ENCODE peak calls at places on chromosomes 13 and 19, in six cellular contexts. O is IMR-90, A is transverse colon, V is ovary, M is breast epithelium, Y is uterus. D is an unnamed sample.

GRCh38 chr13:48962281-48962680 is 13.4 kb upstream of the FNDC3A start:
- DNase-seq in O (peak; percentile 7), A (no peak), V (no peak), M (no peak), Y (no peak), D (no peak)

GRCh38 chr13:62846302-62846701 is 1430.7 kb upstream of the PCDH20 start:
- DNase-seq in O (peak; percentile 62), A (no peak), V (no peak), M (no peak), Y (no peak), D (no peak)

GRCh38 chr13:98977568-98978270 is at the start of gene DOCK9:
- DNase-seq in O (peak; percentile 65), A (peak; percentile 34), V (peak; percentile 72), M (peak; percentile 60), Y (peak; percentile 39), D (peak; percentile 34)

GRCh38 chr19:49923055-49924003 is 5.7 kb upstream of the ATF5 start:
- DNase-seq in O (no peak), A (peak; percentile 46), V (no peak), M (no peak), Y (no peak), D (no peak)

GRCh38 chr19:11096210-11096841 is 7.1 kb downstream of the LDLR start:
- DNase-seq in O (peak; percentile 47), A (peak; percentile 33), V (peak; percentile 62), M (no peak), Y (peak; percentile 80), D (peak; percentile 44)

GRCh38 chr19:1830978-1831377 is 17.3 kb downstream of the REXO1 start:
- DNase-seq in O (no peak), A (no peak), V (no peak), M (no peak), Y (no peak), D (peak; percentile 51)

GRCh38 chr19:19121371-19121770 is 16.9 kb downstream of the TMEM161A start:
- DNase-seq in O (no peak), A (no peak), V (no peak), M (no peak), Y (no peak), D (no peak)

GRCh38 chr19:55652311-55653078 is 2.3 kb upstream of the U2AF2 start:
- DNase-seq in O (no peak), A (no peak), V (peak; percentile 70), M (no peak), Y (no peak), D (no peak)

GRCh38 chr13:97319088-97319487 is 97.0 kb downstream of the MBNL2 start:
- DNase-seq in O (peak; percentile 54), A (no peak), V (no peak), M (no peak), Y (no peak), D (peak; percentile 48)

GRCh38 chr13:21344662-21345176 is 114.4 kb downstream of the ZDHHC20 start:
- DNase-seq in O (no peak), A (no peak), V (no peak), M (no peak), Y (no peak), D (no peak)

GRCh38 chr13:36175621-36176020 is 38.7 kb downstream of the SOHLH2 start:
- DNase-seq in O (no peak), A (no peak), V (no peak), M (no peak), Y (no peak), D (no peak)

GRCh38 chr13:74253161-74253560 is 119.0 kb upstream of the KLF12 start:
- DNase-seq in O (no peak), A (no peak), V (no peak), M (no peak), Y (no peak), D (no peak)

GRCh38 chr19:49689133-49690072 is at the start of gene ADM5:
- DNase-seq in O (no peak), A (peak; percentile 70), V (peak; percentile 68), M (peak; percentile 72), Y (no peak), D (peak; percentile 67)

GRCh38 chr19:343451-343931 is 1.1 kb downstream of the MIER2 start:
- DNase-seq in O (no peak), A (no peak), V (no peak), M (no peak), Y (no peak), D (no peak)

GRCh38 chr13:77002590-77003190 is 10.8 kb downstream of the CLN5 start:
- DNase-seq in O (peak; percentile 48), A (no peak), V (no peak), M (no peak), Y (no peak), D (no peak)

GRCh38 chr19:5684694-5685430 is 4.0 kb downstream of the HSD11B1L start:
- DNase-seq in O (no peak), A (no peak), V (peak; percentile 47), M (no peak), Y (no peak), D (peak; percentile 25)

GRCh38 chr19:21750586-21751128 is 16.7 kb downstream of the ZNF100 start:
- DNase-seq in O (no peak), A (no peak), V (no peak), M (no peak), Y (no peak), D (no peak)

GRCh38 chr19:55644191-55644833 is 863 bp downstream of the ZNF581 start:
- DNase-seq in O (no peak), A (no peak), V (no peak), M (no peak), Y (no peak), D (no peak)

GRCh38 chr13:113843864-113844556 is 19.9 kb downstream of the GAS6 start:
- DNase-seq in O (no peak), A (no peak), V (peak; percentile 29), M (peak; percentile 25), Y (peak; percentile 10), D (peak; percentile 29)
- TF ChIP-seq CTCF in O (no peak), A (no peak), V (no peak), M (no peak), Y (no peak), D (no peak)

GRCh38 chr19:17327068-17327653 is 7.5 kb downstream of the ANO8 start:
- DNase-seq in O (no peak), A (no peak), V (no peak), M (no peak), Y (no peak), D (no peak)
- H3K4me3 ChIP-seq in O (no peak overlapping the region), A (no peak overlapping the region), V (no peak overlapping the region), M (peak overlapping the region; percentile 69), Y (no peak overlapping the region), D (no peak overlapping the region)

GRCh38 chr19:35870798-35871197 is 2.4 kb downstream of the APLP1 start:
- DNase-seq in O (no peak), A (no peak), V (no peak), M (no peak), Y (no peak), D (no peak)

GRCh38 chr19:35868823-35869326 is 501 bp downstream of the APLP1 start:
- DNase-seq in O (no peak), A (no peak), V (no peak), M (no peak), Y (no peak), D (no peak)

GRCh38 chr19:35868172-35868822 is at the start of gene APLP1:
- DNase-seq in O (no peak), A (peak; percentile 59), V (peak; percentile 58), M (peak; percentile 61), Y (peak; percentile 65), D (peak; percentile 79)

GRCh38 chr19:35871611-35872010 is 3.2 kb downstream of the APLP1 start:
- DNase-seq in O (no peak), A (no peak), V (no peak), M (no peak), Y (no peak), D (no peak)

GRCh38 chr19:35869327-35870123 is 1.2 kb downstream of the APLP1 start:
- DNase-seq in O (peak; percentile 61), A (peak; percentile 70), V (peak; percentile 61), M (no peak), Y (peak; percentile 63), D (peak; percentile 49)
- TF ChIP-seq POLR2A in O (no peak), A (no peak), V (no peak), M (no peak), Y (no peak), D (no peak)

GRCh38 chr19:54415901-54416621 is 797 bp downstream of the TTYH1 start:
- DNase-seq in O (no peak), A (no peak), V (no peak), M (no peak), Y (no peak), D (no peak)

GRCh38 chr19:54412877-54413276 is 2.4 kb upstream of the TTYH1 start:
- DNase-seq in O (no peak), A (no peak), V (no peak), M (no peak), Y (no peak), D (no peak)

GRCh38 chr19:54414156-54414555 is 1.1 kb upstream of the TTYH1 start:
- DNase-seq in O (no peak), A (no peak), V (no peak), M (no peak), Y (no peak), D (no peak)

GRCh38 chr19:54416695-54417491 is 1.6 kb downstream of the TTYH1 start:
- DNase-seq in O (no peak), A (no peak), V (no peak), M (no peak), Y (no peak), D (no peak)

GRCh38 chr19:54415208-54415900 is at the start of gene TTYH1:
- DNase-seq in O (no peak), A (no peak), V (no peak), M (no peak), Y (no peak), D (no peak)
- TF ChIP-seq CTCF in O (no peak), A (peak; percentile 30), V (no peak), M (no peak), Y (no peak), D (no peak)

GRCh38 chr13:109776575-109776974 is 9.8 kb downstream of the IRS2 start:
- DNase-seq in O (peak; percentile 33), A (no peak), V (no peak), M (no peak), Y (no peak), D (no peak)
- H3K4me3 ChIP-seq in O (no peak overlapping the region), A (no peak overlapping the region), V (no peak overlapping the region), M (peak overlapping the region; percentile 97), Y (no peak overlapping the region), D (peak overlapping the region; percentile 67)

DNA sequence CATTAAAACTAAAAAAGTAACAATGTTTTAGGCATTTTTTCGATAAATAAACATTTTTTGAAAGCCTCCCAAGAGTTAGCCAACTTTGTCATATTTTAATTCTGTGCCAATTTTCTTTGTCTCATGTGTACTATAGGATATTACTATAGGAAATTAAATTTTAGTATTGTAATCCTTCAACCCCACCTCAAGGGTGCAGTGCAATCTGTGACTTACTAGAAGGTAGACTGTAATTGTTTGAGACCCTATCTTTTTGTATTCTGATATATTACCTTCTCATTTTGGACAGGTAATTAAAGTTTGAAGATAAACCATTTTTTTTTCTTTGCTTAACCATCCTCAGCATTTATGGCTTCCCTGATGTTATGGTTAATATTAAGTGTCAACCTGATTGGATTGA is 457.8 kb downstream of the PCDH20 start:
- DNase-seq in O (no peak), A (no peak), V (no peak), M (no peak), Y (no peak), D (no peak)
- TF ChIP-seq POLR2A in O (no peak), A (no peak), V (no peak), M (no peak), Y (no peak), D (no peak)

DNA sequence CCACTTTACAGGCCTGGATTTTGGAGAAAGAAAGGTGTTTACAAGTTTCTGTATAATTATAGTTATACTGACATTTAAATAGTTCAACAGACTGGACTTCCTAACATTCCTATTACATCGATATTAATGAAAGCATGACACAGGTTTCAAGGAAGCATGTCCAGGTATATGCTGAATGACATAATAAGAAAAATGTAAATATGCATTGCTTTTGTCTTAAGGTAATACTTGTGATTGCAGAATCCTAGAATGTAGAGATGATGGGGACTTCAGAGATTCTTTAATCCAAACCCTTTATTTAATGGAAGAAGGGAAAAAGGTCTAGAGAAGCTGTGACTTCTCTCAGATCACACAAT is 5.0 kb downstream of the STARD13 start:
- DNase-seq in O (no peak), A (no peak), V (no peak), M (no peak), Y (no peak), D (no peak)
- TF ChIP-seq CTCF in O (no peak), A (no peak), V (no peak), M (no peak), Y (no peak), D (no peak)